ENCODE peak calls at places on chromosomes 16 and 17, in ten cellular contexts. V, S, P, A, I, W, E, R, U and J are unnamed samples.

GRCh38 chr17:10278218-10278617 is 79.8 kb upstream of the GAS7 start:
- DNase-seq in I (no peak), A (no peak), E (no peak), S (no peak), U (no peak), W (no peak), P (no peak), V (no peak), R (no peak), J (no peak)

GRCh38 chr17:34720760-34721159 is 141.4 kb downstream of the TMEM132E start:
- DNase-seq in P (peak), W (no peak), R (no peak), S (no peak), E (no peak), V (no peak), A (no peak), I (no peak), U (no peak), J (no peak)

GRCh38 chr17:61118871-61119270 is 280.8 kb upstream of the TBX2 start:
- DNase-seq in V (no peak), A (no peak), U (no peak), P (no peak), W (no peak), R (no peak), E (no peak), I (no peak), S (no peak), J (no peak)

GRCh38 chr16:53745753-53746258 is 41.9 kb downstream of the FTO start:
- DNase-seq in W (no peak), U (peak), R (no peak), P (no peak), V (peak), E (no peak), I (peak), A (no peak), S (no peak), J (no peak)

GRCh38 chr16:71927383-71927782 is 32.1 kb downstream of the IST1 start:
- DNase-seq in W (peak), P (peak), V (peak), E (no peak), U (peak), I (peak), A (no peak), R (peak), S (no peak), J (no peak)

GRCh38 chr16:1193143-1193824 is 31.8 kb downstream of the TPSG1 start:
- DNase-seq in V (no peak), S (no peak), E (no peak), P (no peak), U (no peak), R (no peak), A (no peak), W (no peak), I (peak), J (no peak)

GRCh38 chr17:65677932-65678331 is 116.5 kb upstream of the AXIN2 start:
- DNase-seq in W (peak), U (no peak), A (no peak), P (no peak), V (peak), S (no peak), I (peak), E (no peak), R (no peak), J (no peak)

GRCh38 chr17:82041139-82041814 is 3.8 kb upstream of the DCXR start:
- DNase-seq in A (no peak), U (no peak), W (peak), V (no peak), S (no peak), P (no peak), R (no peak), I (peak), E (no peak), J (no peak)

GRCh38 chr16:22296225-22297113 is 740 bp upstream of the POLR3E start:
- DNase-seq in S (no peak), I (no peak), P (no peak), W (no peak), E (no peak), U (no peak), R (no peak), V (no peak), A (no peak), J (no peak)

GRCh38 chr17:75010683-75011406 is 1.6 kb upstream of the MRPL58 start:
- DNase-seq in W (peak), P (no peak), A (no peak), V (peak), R (no peak), E (peak), I (peak), U (peak), S (no peak), J (peak)

GRCh38 chr16:57730771-57731730 is 4.5 kb upstream of the KATNB1 start:
- DNase-seq in U (no peak), S (peak), I (no peak), P (no peak), V (no peak), E (no peak), R (no peak), A (no peak), W (no peak), J (no peak)

GRCh38 chr17:78771758-78772382 is 10.2 kb downstream of the CYTH1 start:
- DNase-seq in V (no peak), E (no peak), S (no peak), W (no peak), R (no peak), U (no peak), I (no peak), P (no peak), A (no peak), J (no peak)

GRCh38 chr17:54899201-54899600 is 1.5 kb upstream of the TOM1L1 start:
- DNase-seq in W (no peak), S (no peak), P (no peak), E (no peak), A (no peak), U (no peak), I (no peak), V (no peak), R (no peak), J (no peak)

GRCh38 chr17:36675250-36675649 is 73.9 kb downstream of the MRM1 start:
- DNase-seq in V (no peak), P (no peak), A (no peak), I (no peak), E (no peak), R (no peak), U (no peak), S (no peak), W (no peak), J (no peak)

GRCh38 chr17:2172447-2172938 is 117.6 kb downstream of the HIC1 start:
- DNase-seq in P (no peak), S (no peak), A (no peak), U (peak), I (peak), V (peak), W (no peak), R (peak), E (no peak), J (no peak)

GRCh38 chr17:64492481-64493109 is 4.3 kb downstream of the POLG2 start:
- DNase-seq in E (no peak), W (peak), U (peak), V (no peak), S (no peak), A (no peak), P (no peak), I (no peak), R (no peak), J (no peak)

GRCh38 chr16:81995651-81996050 is 15.6 kb downstream of the SDR42E1 start:
- DNase-seq in R (no peak), S (no peak), I (no peak), W (no peak), V (peak), E (no peak), A (no peak), P (no peak), U (peak), J (no peak)

GRCh38 chr17:48588519-48588918 is 1.5 kb downstream of the HOXB3 start:
- DNase-seq in A (no peak), E (no peak), W (no peak), P (no peak), S (no peak), V (peak), I (no peak), U (no peak), R (no peak), J (no peak)

GRCh38 chr16:87414251-87414680 is 22.1 kb downstream of the MAP1LC3B start:
- DNase-seq in I (no peak), V (no peak), R (no peak), E (no peak), S (no peak), U (no peak), A (no peak), W (no peak), P (no peak), J (no peak)

DNA sequence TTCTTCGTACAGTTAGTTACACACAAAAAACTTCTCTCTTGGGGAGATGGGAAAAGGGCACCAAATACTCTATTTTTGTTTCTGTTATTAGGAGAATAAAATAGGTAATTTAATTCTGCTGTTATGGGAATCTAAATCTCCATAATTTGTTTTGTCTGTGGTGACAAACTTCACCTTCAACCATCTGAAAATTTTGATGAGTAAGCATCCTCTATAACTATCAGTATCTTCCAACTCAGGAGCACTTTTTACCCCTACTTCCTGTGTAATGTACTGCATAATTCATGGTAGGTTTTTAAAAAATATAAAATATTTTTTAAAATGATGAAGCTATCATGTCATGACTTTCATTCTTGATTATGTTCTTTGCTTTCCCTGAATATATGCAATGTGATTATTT is 33.6 kb upstream of the CNTNAP4 start:
- DNase-seq in I (no peak), E (no peak), U (no peak), P (no peak), W (no peak), S (no peak), R (no peak), A (no peak), V (no peak), J (no peak)
- TF ChIP-seq CTCF in I (no peak), E (no peak), U (no peak), P (no peak), W (no peak), S (no peak), R (no peak), A (no peak), V (no peak), J (no peak)

DNA sequence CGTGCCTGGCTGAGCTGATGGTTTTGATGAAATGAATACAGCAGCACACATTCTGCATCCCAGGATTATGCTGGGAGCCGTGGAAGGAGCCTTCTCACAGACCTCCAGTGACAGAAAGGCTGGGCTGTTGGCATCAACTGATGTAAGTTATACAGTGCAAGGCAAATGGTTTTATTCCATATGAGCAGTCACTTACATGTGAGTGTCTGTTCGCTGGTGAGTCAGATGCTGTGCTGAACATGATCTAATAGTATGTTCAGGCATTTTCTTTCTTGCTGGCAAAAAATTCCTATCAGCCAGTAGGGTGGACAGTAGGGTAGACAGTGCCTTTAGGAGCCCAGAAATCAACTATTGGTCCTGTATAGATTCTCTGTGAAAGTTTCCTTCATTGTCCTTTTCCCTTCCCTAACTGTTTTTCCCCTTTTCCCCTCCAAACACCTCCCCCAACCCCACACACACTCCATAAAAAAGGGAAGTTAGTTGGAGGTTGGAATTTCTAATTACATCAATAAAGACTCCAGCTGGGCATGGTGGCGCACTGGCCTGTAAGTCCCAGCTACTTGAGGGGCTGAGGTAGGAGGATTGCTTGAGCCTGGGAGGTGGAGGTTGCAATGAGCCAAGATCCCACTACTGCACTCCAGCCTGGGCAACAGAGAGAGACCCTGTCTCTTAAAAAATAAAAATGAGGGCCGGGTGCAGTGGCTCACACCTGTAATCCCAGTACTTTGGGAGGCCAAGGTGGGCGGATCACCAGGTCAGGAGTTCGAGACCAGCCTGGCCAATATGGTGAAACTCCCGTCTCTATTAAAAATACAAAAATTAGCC is 36.2 kb downstream of the LDHD start:
- DNase-seq in U (peak), A (no peak), R (no peak), E (no peak), V (peak), W (peak), S (no peak), I (peak), P (no peak), J (no peak)
- TF ChIP-seq CTCF in U (no peak), A (no peak), R (no peak), E (no peak), V (no peak), W (no peak), S (no peak), I (no peak), P (no peak), J (no peak)

GRCh38 chr17:73420897-73421296 is 109.1 kb upstream of the CDC42EP4 start:
- DNase-seq in V (peak), W (peak), S (no peak), R (no peak), I (peak), A (no peak), E (peak), P (no peak), U (peak), J (peak)
- TF ChIP-seq CTCF in V (peak), W (peak), S (no peak), R (peak), I (peak), A (no peak), E (peak), P (peak), U (peak), J (no peak)

DNA sequence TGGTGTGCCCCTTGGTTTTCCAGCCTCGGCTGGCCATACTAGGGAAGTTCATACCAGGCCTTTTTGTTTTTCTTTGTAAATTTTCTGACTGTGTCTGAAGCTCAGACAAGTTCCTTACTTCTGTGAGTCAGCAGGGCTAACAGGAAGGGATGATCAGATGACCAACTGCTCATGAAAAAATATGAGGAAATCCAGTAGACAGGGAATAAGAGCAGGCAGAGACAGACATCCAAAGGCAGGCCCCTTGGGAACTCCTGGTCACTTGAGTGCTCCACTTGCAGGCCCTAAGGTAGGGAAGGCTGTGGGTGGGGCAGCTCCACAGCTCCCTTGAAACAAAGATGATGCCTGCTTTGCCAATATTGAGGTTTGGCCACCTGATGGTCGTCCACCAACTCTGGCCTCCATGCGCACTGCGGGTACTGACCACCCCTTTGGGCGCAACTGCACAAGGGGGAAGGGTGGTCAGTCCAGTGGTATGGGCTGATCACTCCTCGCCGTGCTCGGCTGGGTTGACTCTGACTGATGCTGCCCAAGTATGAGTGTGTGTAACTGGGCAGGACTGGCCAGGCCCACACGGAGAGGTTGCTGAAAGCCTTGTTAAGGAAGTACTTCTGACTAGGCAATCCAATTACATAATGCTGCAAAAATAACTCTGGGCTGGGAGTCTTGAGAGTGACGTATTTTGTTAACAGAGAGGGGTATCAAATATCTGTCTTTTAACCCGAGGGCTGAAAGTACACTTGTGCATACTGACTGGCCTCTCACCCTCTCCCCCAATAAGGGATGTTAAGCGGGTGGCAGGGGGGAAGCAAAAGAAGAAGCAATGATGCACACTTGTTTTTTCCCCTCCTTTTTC is 20.8 kb upstream of the ZFHX3 start:
- DNase-seq in A (no peak), V (peak), I (peak), P (peak), S (peak), W (peak), E (no peak), U (peak), R (no peak), J (no peak)
- TF ChIP-seq CTCF in A (no peak), V (no peak), I (no peak), P (no peak), S (no peak), W (no peak), E (no peak), U (no peak), R (no peak), J (no peak)

DNA sequence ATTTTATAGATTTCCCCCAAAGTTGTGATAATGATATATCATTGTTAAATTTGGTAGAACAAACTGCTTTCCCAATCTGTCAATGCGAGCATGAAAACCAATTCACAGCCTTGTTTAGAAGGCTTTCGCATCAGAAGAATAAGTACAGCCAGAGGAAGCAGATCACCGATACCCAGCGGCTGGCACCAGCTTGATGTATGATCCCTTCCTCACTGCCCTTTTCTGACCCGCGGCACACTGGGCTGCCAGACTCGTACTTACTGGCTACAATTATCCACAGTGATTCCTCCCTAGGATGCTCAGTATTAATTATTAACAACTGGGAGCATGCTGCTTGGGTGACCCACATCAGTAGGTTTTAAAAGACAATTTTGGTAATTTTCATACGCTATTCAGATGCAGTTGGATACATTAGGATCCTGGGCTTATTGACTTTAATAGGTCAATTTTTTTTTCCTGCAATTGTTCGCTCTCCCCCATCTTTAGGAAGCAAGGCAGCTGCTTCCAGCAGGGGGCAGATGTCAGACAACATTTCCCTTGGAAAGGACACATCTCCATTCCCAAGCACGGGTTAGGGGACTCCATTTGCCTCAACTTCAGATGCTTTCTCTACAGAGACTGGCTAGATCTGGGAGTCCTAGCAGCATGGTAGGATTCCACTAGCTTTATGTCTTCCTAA is 582.7 kb upstream of the PSMD7 start:
- DNase-seq in V (peak), E (peak), U (peak), A (no peak), I (no peak), R (no peak), W (peak), S (no peak), P (no peak), J (peak)
- TF ChIP-seq CTCF in V (no peak), E (peak), U (no peak), A (no peak), I (peak), R (peak), W (peak), S (peak), P (peak), J (peak)

DNA sequence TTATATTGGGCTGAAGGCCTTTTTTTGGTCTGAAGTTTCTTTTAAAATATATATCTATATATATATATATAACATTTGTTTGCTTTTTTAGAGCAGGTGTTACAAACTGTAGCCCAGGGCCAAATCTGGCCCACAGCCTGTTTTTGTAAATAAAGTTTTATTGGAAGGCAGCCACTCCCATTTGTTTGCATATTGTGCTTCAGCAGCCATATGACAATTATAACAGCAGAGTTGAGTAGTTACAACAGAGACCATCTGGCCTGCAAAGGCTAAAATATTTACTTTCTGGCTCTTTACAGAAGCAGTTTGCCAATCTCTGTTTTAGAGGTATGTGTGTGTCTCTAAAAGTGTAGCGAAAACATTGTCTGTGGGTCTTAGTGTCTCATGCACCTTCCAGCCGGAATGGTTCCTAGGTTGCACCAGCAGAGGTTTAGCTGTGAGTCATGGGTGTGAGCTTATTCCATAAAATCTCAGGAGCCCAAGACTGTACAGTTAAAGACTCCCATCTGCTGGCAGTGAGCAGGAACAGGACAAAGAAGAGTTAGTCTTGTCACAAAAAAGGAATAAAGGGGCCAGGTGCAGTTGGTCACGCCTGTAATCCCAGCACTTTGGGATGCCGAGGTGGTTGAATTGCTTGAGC is 23.8 kb downstream of the LCMT1 start:
- DNase-seq in U (peak), P (no peak), A (no peak), I (peak), R (no peak), V (peak), S (no peak), E (no peak), W (peak), J (no peak)
- TF ChIP-seq CTCF in U (peak), P (peak), A (no peak), I (peak), R (peak), V (peak), S (no peak), E (no peak), W (peak), J (no peak)